ENCODE peak calls at places on chromosomes 6 and 20, in six cellular contexts. H is GM23248, R is MM.1S, F is hepatocyte, N is HCT116, Z is SK-N-SH. L is an unnamed sample.

GRCh38 chr20:50713677-50714101 is 17.7 kb upstream of the PARD6B start:
- DNase-seq in H (peak; percentile 62), R (no peak), F (peak; percentile 59), N (no peak), Z (no peak), L (no peak)

GRCh38 chr6:110332281-110332680 is 25.9 kb downstream of the METTL24 start:
- DNase-seq in H (no peak), R (peak; percentile 43), F (no peak), N (no peak), Z (no peak), L (no peak)

GRCh38 chr6:119174879-119175817 is 96.7 kb upstream of the FAM184A start:
- DNase-seq in H (peak; percentile 26), R (no peak), F (no peak), N (no peak), Z (no peak), L (no peak)

GRCh38 chr20:37358366-37359150 is 12.6 kb downstream of the SRC start:
- DNase-seq in H (peak; percentile 77), R (no peak), F (no peak), N (no peak), Z (peak; percentile 19), L (no peak)

GRCh38 chr20:24752612-24753011 is 196.5 kb upstream of the CST7 start:
- DNase-seq in H (no peak), R (no peak), F (no peak), N (no peak), Z (no peak), L (no peak)

GRCh38 chr20:5400164-5400762 is 83.5 kb upstream of the PROKR2 start:
- DNase-seq in H (peak; percentile 32), R (peak; percentile 47), F (peak; percentile 44), N (no peak), Z (no peak), L (peak; percentile 8)

GRCh38 chr6:90463359-90463758 is 123.5 kb downstream of the MAP3K7 start:
- DNase-seq in H (no peak), R (peak; percentile 33), F (no peak), N (no peak), Z (no peak), L (peak; percentile 74)

GRCh38 chr6:48837744-48838143 is 625.3 kb downstream of the MMUT start:
- DNase-seq in H (no peak), R (no peak), F (no peak), N (no peak), Z (no peak), L (no peak)

GRCh38 chr20:57387463-57387862 is 3.7 kb upstream of the RBM38 start:
- DNase-seq in H (no peak), R (peak; percentile 5), F (no peak), N (no peak), Z (no peak), L (no peak)

GRCh38 chr6:1895721-1896120 is 286.0 kb downstream of the FOXC1 start:
- DNase-seq in H (no peak), R (no peak), F (no peak), N (no peak), Z (no peak), L (no peak)

GRCh38 chr20:21808863-21809664 is 103.6 kb downstream of the PAX1 start:
- DNase-seq in H (no peak), R (peak; percentile 43), F (peak; percentile 73), N (no peak), Z (peak; percentile 72), L (peak; percentile 49)

GRCh38 chr20:39877792-39878191 is 811.2 kb downstream of the MAFB start:
- DNase-seq in H (no peak), R (no peak), F (no peak), N (no peak), Z (no peak), L (no peak)

GRCh38 chr6:21750479-21751018 is 157.0 kb downstream of the SOX4 start:
- DNase-seq in H (no peak), R (no peak), F (no peak), N (no peak), Z (peak; percentile 58), L (no peak)

GRCh38 chr20:45358282-45359068 is 4.5 kb upstream of the SYS1 start:
- DNase-seq in H (peak; percentile 95), R (no peak), F (no peak), N (no peak), Z (no peak), L (no peak)

GRCh38 chr6:1622220-1622841 is 12.6 kb downstream of the FOXC1 start:
- DNase-seq in H (no peak), R (no peak), F (no peak), N (no peak), Z (peak; percentile 92), L (no peak)

GRCh38 chr6:7051780-7052440 is 55.9 kb upstream of the RREB1 start:
- DNase-seq in H (peak; percentile 54), R (no peak), F (peak; percentile 74), N (no peak), Z (peak; percentile 64), L (no peak)

GRCh38 chr6:16064687-16065086 is 64.2 kb upstream of the MYLIP start:
- DNase-seq in H (no peak), R (no peak), F (no peak), N (no peak), Z (no peak), L (no peak)

GRCh38 chr20:1827974-1828785 is 67.0 kb upstream of the SIRPA start:
- DNase-seq in H (peak; percentile 48), R (no peak), F (peak; percentile 58), N (peak; percentile 24), Z (no peak), L (no peak)

GRCh38 chr6:116352515-116353471 is 18.0 kb upstream of the DSE start:
- DNase-seq in H (peak; percentile 71), R (no peak), F (no peak), N (no peak), Z (no peak), L (no peak)

GRCh38 chr6:35496036-35496850 is 636 bp downstream of the TEAD3 start:
- DNase-seq in H (peak; percentile 77), R (peak; percentile 10), F (peak; percentile 85), N (no peak), Z (peak; percentile 77), L (no peak)

GRCh38 chr6:35493307-35493983 is 3.4 kb downstream of the TEAD3 start:
- DNase-seq in H (no peak), R (no peak), F (no peak), N (no peak), Z (no peak), L (no peak)

GRCh38 chr6:35494161-35494563 is 2.7 kb downstream of the TEAD3 start:
- DNase-seq in H (peak; percentile 35), R (no peak), F (no peak), N (no peak), Z (peak; percentile 34), L (no peak)

GRCh38 chr6:35496851-35497570 is at the start of gene TEAD3:
- DNase-seq in H (peak; percentile 82), R (peak; percentile 53), F (peak; percentile 92), N (no peak), Z (peak; percentile 97), L (peak; percentile 48)

DNA sequence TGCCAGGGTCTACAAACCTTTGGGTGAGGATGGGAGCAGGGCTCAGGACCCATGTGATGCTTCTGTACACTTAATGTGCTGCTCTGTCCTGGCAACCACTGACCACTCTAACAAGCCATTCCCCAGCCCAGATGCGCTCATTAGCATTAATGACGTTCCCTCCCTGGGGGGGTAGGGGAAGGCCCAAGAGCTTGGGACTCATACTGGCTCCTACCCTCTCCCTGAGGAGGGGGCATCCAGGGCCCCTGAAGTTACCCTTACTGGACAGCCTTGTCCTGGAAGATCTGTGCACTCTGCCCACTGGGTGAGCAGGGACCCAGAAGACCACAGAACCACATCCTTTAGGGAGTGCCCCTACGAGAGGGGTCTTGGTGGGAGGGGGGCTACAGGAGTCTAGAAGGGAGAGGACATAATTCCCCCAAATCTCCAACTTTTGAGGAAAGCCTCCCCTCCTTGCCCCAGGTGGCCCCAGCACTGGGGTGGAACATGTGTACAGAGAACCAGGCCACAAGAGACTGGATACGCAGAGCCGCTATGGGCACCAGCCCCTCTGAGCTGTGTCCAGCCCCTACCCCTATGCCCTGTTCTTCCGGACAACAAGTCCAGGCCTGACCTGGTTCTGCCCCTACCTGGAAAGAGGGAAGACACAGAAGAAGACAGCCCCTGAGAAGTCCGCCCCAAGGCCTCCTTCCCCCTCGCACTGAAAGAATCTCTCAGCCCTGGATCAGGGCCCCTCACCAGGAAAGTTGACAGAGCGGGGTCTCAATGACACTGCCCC is 1.4 kb downstream of the TEAD3 start:
- DNase-seq in H (peak; percentile 16), R (no peak), F (no peak), N (no peak), Z (no peak), L (no peak)
- TF ChIP-seq EZH2phosphoT487 in H (no peak), R (no peak), F (no peak), N (no peak), Z (no peak), L (no peak)

DNA sequence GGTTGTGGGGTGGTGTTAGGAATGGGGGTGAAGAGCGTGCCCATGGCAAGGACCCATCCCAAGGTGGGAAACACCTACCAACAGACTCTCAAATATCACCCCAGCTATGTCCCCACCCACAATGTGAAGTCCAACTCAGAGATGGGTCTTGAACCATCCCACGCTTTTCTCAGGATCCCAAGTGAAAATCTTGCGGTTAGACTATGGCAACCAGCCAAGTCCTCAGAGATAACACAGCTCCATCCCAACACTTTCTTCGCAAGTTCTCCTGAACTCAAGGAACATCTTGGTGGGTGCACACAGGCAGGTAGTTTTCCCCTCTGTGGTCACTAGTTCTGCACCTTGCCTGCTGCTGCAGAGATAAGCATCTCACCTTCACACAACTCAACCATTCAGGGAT is 116.0 kb downstream of the CDC5L start:
- DNase-seq in H (no peak), R (no peak), F (no peak), N (no peak), Z (no peak), L (no peak)
- H3K9me2 ChIP-seq in H (no peaks in the 10 kb centered on the region), R (no peaks in the 10 kb centered on the region), F (no peaks in the 10 kb centered on the region), N (no peaks in the 10 kb centered on the region), Z (no peaks in the 10 kb centered on the region), L (no peaks in the 10 kb centered on the region)

DNA sequence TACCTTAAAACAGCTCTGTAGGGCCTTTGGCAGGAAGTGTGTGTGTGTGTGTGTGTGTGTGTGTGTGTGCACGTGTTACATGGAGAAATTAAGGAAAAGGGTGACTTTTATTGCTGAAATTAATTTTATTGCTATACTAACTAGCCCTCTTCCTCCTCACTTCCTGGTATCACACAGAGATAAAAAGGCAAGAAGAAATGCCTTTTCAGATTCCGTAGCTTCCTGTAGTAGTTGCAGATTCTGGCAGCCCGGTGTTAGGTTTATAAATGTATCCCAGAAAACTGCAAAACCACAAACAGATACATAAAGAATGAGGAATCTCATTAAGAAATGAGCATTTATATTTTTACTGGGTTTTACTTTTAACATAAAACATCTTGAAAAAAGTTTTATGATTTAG is 249.2 kb upstream of the TSHZ2 start:
- DNase-seq in H (no peak), R (no peak), F (no peak), N (no peak), Z (no peak), L (no peak)
- TF ChIP-seq EZH2phosphoT487 in H (no peak), R (no peak), F (no peak), N (no peak), Z (no peak), L (no peak)

DNA sequence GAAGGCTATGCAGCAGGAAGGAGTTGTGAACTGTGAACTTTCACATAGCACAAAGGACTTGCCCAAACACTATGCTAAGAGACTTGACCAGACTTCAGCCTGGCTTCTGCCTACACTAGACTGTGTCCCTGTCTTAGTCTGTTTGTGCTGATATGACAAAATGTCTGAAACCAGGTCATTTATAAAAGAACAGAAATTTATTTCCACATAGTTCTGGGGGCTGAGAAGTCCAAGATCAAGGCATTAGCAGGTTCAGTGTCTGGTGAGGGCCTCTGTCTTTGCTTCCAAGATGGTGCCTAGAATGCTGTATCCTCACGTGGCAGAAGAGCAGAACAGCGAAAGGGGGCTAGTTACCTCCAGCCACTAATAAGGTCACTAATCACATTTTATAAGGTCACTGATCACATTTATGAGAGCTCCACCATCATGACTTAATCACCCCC is 16.0 kb upstream of the MCM3 start:
- DNase-seq in H (no peak), R (no peak), F (no peak), N (no peak), Z (no peak), L (no peak)
- H3K9me2 ChIP-seq in H (no peaks in the 10 kb centered on the region), R (no peaks in the 10 kb centered on the region), F (no peaks in the 10 kb centered on the region), N (no peaks in the 10 kb centered on the region), Z (no peaks in the 10 kb centered on the region), L (no peaks in the 10 kb centered on the region)

L was measured in OCI-LY7.